ENCODE peak calls at places on chromosome 1, in six cellular contexts. Q is neural progenitor cell; A is ELR; S is stimulated activated CD8-positive, alpha-beta memory T cell treated with anti-CD3 and anti-CD28 coated beads, Interleukin-4, amount 100 ng/mL, for 1 hour; I is hepatocyte; Y is NCI-H460. O is an unnamed sample.

GRCh38 chr1:47997289-47998200 is at the start of gene TRABD2B:
- DNase-seq in Q (peak; percentile 91), A (peak; percentile 50), S (peak; percentile 21), I (peak; percentile 89), Y (peak; percentile 75), O (peak; percentile 13)

GRCh38 chr1:176567190-176567794 is 104.3 kb downstream of the PAPPA2 start:
- DNase-seq in Q (no peak), A (peak; percentile 80), S (no peak), I (no peak), Y (peak; percentile 23), O (no peak)

GRCh38 chr1:182809414-182809957 is 19.9 kb downstream of the NPL start:
- DNase-seq in Q (no peak), A (peak; percentile 11), S (no peak), I (no peak), Y (no peak), O (no peak)

GRCh38 chr1:191099696-191100095 is 622.0 kb upstream of the BRINP3 start:
- DNase-seq in Q (no peak), A (no peak), S (no peak), I (no peak), Y (no peak), O (no peak)

GRCh38 chr1:22428672-22429071 is 23.0 kb upstream of the ZBTB40 start:
- DNase-seq in Q (peak; percentile 55), A (peak; percentile 81), S (no peak), I (peak; percentile 64), Y (peak; percentile 54), O (no peak)

GRCh38 chr1:2110191-2110737 is 60.1 kb downstream of the PRKCZ start:
- DNase-seq in Q (no peak), A (no peak), S (no peak), I (no peak), Y (no peak), O (no peak)

GRCh38 chr1:192758492-192758891 is 50.3 kb upstream of the RGS2 start:
- DNase-seq in Q (no peak), A (no peak), S (no peak), I (no peak), Y (no peak), O (no peak)

GRCh38 chr1:25503551-25504426 is 39.6 kb upstream of the LDLRAP1 start:
- DNase-seq in Q (peak; percentile 71), A (peak; percentile 42), S (peak; percentile 54), I (peak; percentile 61), Y (peak; percentile 7), O (peak; percentile 83)

GRCh38 chr1:24536391-24536840 is 19.5 kb upstream of the NCMAP start:
- DNase-seq in Q (no peak), A (peak; percentile 29), S (peak; percentile 54), I (no peak), Y (peak; percentile 95), O (peak; percentile 82)

GRCh38 chr1:54053745-54054437 is 483 bp downstream of the TCEANC2 start:
- DNase-seq in Q (peak; percentile 73), A (peak; percentile 29), S (no peak), I (no peak), Y (no peak), O (no peak)

GRCh38 chr1:62693123-62693522 is 4.9 kb upstream of the DOCK7 start:
- DNase-seq in Q (no peak), A (no peak), S (no peak), I (no peak), Y (no peak), O (no peak)

GRCh38 chr1:44267438-44267837 is 54.2 kb downstream of the DMAP1 start:
- DNase-seq in Q (no peak), A (no peak), S (no peak), I (peak; percentile 72), Y (no peak), O (no peak)

GRCh38 chr1:145805057-145805456 is 18.8 kb downstream of the RNF115 start:
- DNase-seq in Q (no peak), A (no peak), S (no peak), I (no peak), Y (peak; percentile 78), O (no peak)

GRCh38 chr1:65890201-65890600 is 97.5 kb downstream of the PDE4B start:
- DNase-seq in Q (no peak), A (peak; percentile 41), S (no peak), I (no peak), Y (no peak), O (no peak)

GRCh38 chr1:70134148-70134547 is 71.2 kb downstream of the LRRC40 start:
- DNase-seq in Q (peak; percentile 18), A (peak; percentile 25), S (no peak), I (no peak), Y (no peak), O (no peak)

GRCh38 chr1:1721201-1721600 is 3.0 kb downstream of the CDK11A start:
- DNase-seq in Q (no peak), A (no peak), S (no peak), I (no peak), Y (no peak), O (no peak)

GRCh38 chr1:210252621-210253041 is 20.0 kb downstream of the SERTAD4 start:
- DNase-seq in Q (peak; percentile 66), A (no peak), S (no peak), I (peak; percentile 51), Y (no peak), O (no peak)

GRCh38 chr1:72724951-72725863 is 442.9 kb upstream of the NEGR1 start:
- DNase-seq in Q (peak; percentile 77), A (peak; percentile 2), S (no peak), I (peak; percentile 6), Y (no peak), O (no peak)

GRCh38 chr1:178938959-178939317 is 68.1 kb upstream of the ANGPTL1 start:
- DNase-seq in Q (no peak), A (no peak), S (no peak), I (peak; percentile 51), Y (no peak), O (no peak)

GRCh38 chr1:160576430-160576829 is 2.9 kb downstream of the CD84 start:
- DNase-seq in Q (no peak), A (no peak), S (no peak), I (no peak), Y (no peak), O (no peak)

GRCh38 chr1:89190017-89190416 is 8.7 kb downstream of the GBP4 start:
- DNase-seq in Q (no peak), A (no peak), S (no peak), I (no peak), Y (no peak), O (no peak)